ENCODE peak calls at places on chromosomes 4 and X, in six cellular contexts. K is PC-3, F is fibroblast of lung, V is mammary epithelial cell, W is neural progenitor cell, G is hepatocyte. B is an unnamed sample.

GRCh38 chrX:87727615-87728014 is 210.0 kb downstream of the KLHL4 start:
- DNase-seq in G (no peak), W (no peak), F (no peak), V (no peak), K (no peak), B (no peak)

GRCh38 chrX:131895002-131895401 is 128.1 kb upstream of the STK26 start:
- DNase-seq in W (no peak), V (peak; percentile 40), G (no peak), F (peak; percentile 19), K (peak; percentile 80), B (peak; percentile 58)

GRCh38 chr4:123826896-123827295 is 430.3 kb downstream of the SPRY1 start:
- DNase-seq in K (peak; percentile 65), G (no peak), F (peak; percentile 42), V (peak; percentile 26), W (no peak), B (peak; percentile 76)

GRCh38 chr4:19399001-19399400 is 852.7 kb upstream of the SLIT2 start:
- DNase-seq in K (peak; percentile 73), W (no peak), V (no peak), G (no peak), F (peak; percentile 54), B (peak; percentile 23)

GRCh38 chr4:17286737-17287460 is 225.0 kb downstream of the QDPR start:
- DNase-seq in W (no peak), V (no peak), G (no peak), F (no peak), K (no peak), B (no peak)

GRCh38 chr4:62057060-62057459 is 856.9 kb downstream of the ADGRL3 start:
- DNase-seq in F (no peak), V (no peak), K (no peak), G (no peak), W (no peak), B (no peak)

GRCh38 chrX:3161686-3162085 is 120.4 kb downstream of the ARSF start:
- DNase-seq in K (no peak), G (no peak), F (no peak), V (no peak), W (no peak), B (peak; percentile 70)

GRCh38 chr4:168139336-168139735 is 47.0 kb downstream of the ANXA10 start:
- DNase-seq in K (peak; percentile 55), V (peak; percentile 45), F (peak; percentile 56), G (no peak), W (no peak), B (peak; percentile 85)

GRCh38 chr4:141851246-141851891 is 215.0 kb downstream of the IL15 start:
- DNase-seq in G (no peak), V (peak; percentile 49), K (peak; percentile 84), W (peak; percentile 1), F (peak; percentile 42), B (no peak)

GRCh38 chr4:166318810-166319525 is 445.9 kb downstream of the TLL1 start:
- DNase-seq in F (no peak), G (no peak), K (peak; percentile 77), V (peak; percentile 81), W (no peak), B (peak; percentile 95)

GRCh38 chr4:137755033-137755471 is 222.8 kb upstream of the PCDH18 start:
- DNase-seq in F (peak; percentile 28), K (peak; percentile 53), V (peak; percentile 8), W (no peak), G (no peak), B (peak; percentile 62)

GRCh38 chr4:154660052-154660451 is 47.6 kb upstream of the FGG start:
- DNase-seq in V (no peak), G (peak; percentile 65), W (no peak), K (no peak), F (peak; percentile 53), B (peak; percentile 23)

GRCh38 chr4:82499705-82500104 is 62.1 kb downstream of the TMEM150C start:
- DNase-seq in F (no peak), W (no peak), V (no peak), K (no peak), G (no peak), B (no peak)

GRCh38 chrX:38627683-38628082 is 66.3 kb downstream of the TSPAN7 start:
- DNase-seq in K (peak; percentile 57), F (peak; percentile 2), W (peak; percentile 50), V (peak; percentile 19), G (peak; percentile 28), B (no peak)

GRCh38 chr4:124753941-124754581 is 41.5 kb upstream of the ANKRD50 start:
- DNase-seq in F (peak; percentile 37), G (peak; percentile 11), V (no peak), K (peak; percentile 62), W (no peak), B (no peak)

GRCh38 chr4:137359691-137360315 is 172.5 kb downstream of the PCDH18 start:
- DNase-seq in F (peak; percentile 56), V (no peak), W (no peak), K (no peak), G (peak; percentile 34), B (no peak)

GRCh38 chr4:177441061-177441802 is 1.0 kb downstream of the AGA start:
- DNase-seq in G (peak; percentile 20), V (peak; percentile 6), K (no peak), W (peak; percentile 11), F (peak; percentile 67), B (peak; percentile 26)

GRCh38 chr4:15914736-15915135 is 23.8 kb downstream of the FGFBP1 start:
- DNase-seq in W (no peak), V (peak; percentile 58), F (no peak), K (no peak), G (no peak), B (no peak)

GRCh38 chr4:54104907-54105306 is 4.9 kb downstream of the GSX2 start:
- DNase-seq in V (no peak), K (no peak), F (no peak), W (no peak), G (no peak), B (no peak)
- TF ChIP-seq EZH2 in V (no peak), K (no peak), F (no peak), W (no peak), G (no peak), B (no peak)

DNA sequence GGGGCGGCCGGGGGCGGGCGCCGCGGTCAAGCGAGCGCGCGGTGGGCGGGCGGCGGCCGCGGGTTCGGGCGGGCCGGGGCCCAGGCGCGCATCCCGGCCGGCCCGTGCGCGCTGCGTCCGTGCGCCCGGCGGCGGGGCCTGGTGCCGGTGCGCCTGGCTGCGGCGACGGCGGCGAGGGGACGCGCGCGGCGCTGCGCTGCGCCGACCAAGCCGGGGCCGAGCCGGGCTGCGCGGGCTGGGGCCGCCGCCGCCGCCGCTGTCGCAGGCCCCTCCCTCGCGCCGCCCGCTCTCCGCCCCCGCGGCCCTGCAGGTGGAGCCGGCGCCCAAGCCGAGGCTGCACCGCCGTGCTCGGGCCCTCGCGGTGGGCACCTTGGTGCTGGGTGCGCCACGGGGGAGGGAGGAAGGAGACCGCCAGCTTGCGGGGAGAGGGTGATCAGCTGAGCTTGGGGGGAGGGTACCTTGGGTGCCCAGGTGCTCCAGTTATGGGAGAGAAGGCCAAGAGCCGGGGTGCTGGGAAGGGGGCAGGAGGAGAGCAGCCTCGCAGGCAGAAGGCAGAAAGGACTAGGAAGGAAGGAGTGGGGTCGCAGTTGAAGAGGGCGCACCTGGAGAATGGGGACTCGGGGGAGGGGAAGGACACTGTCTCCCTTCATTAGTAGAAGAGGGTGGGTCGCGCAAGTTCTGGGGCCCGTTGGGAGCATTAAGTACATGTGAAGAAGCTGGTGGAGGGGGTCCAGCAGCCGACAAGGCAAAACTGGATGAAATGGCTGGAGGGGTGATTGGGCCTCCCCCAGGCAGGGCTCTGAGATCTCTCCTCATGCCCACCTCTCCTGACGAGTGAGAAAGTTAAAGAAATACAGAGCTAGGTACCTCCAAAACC is at the start of gene PPP2R2C:
- DNase-seq in G (no peak), V (no peak), W (peak; percentile 82), F (no peak), K (peak; percentile 24), B (no peak)
- TF ChIP-seq EZH2 in G (no peak), V (peak; percentile 70), W (peak; percentile 62), F (no peak), K (no peak), B (peak; percentile 61)

DNA sequence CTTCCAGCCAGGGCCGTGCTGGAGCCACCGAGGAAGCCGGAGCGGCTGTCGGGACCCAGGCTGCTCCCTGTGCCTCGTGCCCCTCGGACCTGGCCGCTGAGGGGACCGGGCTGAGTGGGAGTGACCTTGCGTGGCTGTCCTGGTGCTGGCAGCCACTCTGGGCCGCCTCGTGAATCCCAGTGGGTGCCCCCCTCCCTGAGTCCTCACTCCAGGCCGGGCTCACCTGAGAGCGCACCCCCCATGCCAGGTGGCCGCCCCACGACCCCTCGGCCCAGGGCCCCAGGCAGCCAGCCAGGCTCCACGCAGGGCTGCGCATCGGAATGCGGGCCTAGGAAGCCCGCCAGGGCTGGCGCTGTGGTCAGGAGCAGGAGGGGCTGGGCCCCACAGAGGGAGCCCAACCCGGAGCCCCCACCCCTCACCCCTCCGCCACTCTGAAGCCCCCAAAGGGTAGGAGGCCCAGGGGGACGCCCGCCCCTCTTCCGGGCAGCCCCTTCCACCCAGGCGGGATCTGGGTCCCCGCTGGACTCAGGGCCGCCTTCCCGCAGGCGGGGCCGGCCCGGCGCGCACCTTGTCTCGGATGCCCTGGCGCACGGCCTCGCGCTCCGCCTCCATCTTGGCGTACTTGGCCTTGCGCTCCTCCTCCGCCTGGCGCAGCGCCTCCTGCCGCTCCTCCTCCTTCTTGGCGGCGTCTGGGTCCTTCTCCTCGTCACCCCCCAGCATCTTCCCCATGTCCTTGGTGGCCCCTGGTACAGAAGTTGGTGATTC is 33.9 kb downstream of the CPLX1 start:
- DNase-seq in V (no peak), K (peak; percentile 14), F (no peak), G (no peak), W (no peak), B (no peak)
- TF ChIP-seq EZH2 in V (no peak), K (no peak), F (peak; percentile 52), G (no peak), W (no peak), B (peak; percentile 50)

DNA sequence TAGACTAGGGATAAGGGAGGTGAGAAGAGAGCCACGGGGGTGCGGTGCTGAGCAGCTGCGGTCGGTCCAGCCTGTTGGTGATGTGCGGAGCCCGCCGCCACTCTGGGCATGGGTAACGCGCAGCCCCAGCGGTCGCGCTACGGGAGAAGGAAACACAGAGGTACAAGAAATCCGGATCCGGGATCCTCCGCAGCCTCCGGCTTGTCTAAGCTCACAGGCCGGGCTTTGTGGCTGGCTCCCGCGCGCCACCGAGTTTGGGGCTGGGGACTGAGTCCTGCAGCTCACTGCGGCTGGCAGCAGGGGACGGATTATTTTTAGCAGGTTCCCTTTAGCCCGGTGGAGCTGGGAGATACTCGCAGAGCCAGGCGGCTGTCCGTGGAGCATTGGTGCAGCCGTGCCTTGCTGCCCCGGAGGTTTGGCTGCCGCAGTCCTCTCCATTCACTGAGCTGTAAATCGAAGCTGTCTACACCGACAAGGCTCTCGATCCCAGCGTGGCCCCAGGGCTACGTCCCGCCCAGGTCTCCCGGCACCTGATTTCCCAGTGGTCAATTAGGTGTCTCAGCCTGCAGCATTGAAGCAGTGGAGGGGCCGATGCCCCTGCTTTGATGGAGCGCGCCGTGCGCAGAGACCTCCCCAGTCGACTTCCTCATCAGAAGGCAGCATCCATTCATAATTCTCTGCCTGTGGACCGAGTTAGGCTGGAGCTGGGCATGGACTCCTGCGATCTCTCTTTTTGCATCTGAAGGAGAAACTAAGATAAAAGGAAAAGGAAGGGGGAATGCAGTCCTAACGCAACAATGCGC is 81.9 kb upstream of the SCML1 start:
- DNase-seq in G (peak; percentile 10), F (peak; percentile 15), K (no peak), V (peak; percentile 21), W (peak; percentile 52), B (peak; percentile 22)
- TF ChIP-seq EZH2 in G (peak; percentile 47), F (no peak), K (no peak), V (no peak), W (peak; percentile 37), B (no peak)